ENCODE peak calls at places on chromosomes 12 and 14, in seven cellular contexts. H is H9, U is IMR-90, W is neuronal stem cell, P is mesenchymal stem cell, X is trophoblast cell, M is H1. O is an unnamed sample.

GRCh38 chr12:82659343-82660207 is 27.1 kb upstream of the TMTC2 start:
- DNase-seq in M (no peak), U (no peak), W (no peak), H (no peak), X (no peak), P (no peak), O (no peak)

GRCh38 chr14:65242732-65243134 is 140.4 kb upstream of the MAX start:
- DNase-seq in H (no peak), M (no peak), P (no peak), U (peak), X (no peak), W (no peak), O (no peak)

GRCh38 chr12:3381059-3382047 is 109.7 kb upstream of the PRMT8 start:
- DNase-seq in M (no peak), H (no peak), W (no peak), U (no peak), P (no peak), X (no peak), O (no peak)

GRCh38 chr12:131074221-131075083 is 120.7 kb downstream of the ADGRD1 start:
- DNase-seq in M (no peak), U (no peak), X (peak), H (peak), P (no peak), W (no peak), O (no peak)

GRCh38 chr14:63563370-63564026 is 20.3 kb upstream of the PPP2R5E start:
- DNase-seq in M (no peak), X (peak), U (peak), H (no peak), P (peak), W (no peak), O (peak)

GRCh38 chr12:52029686-52030085 is 21.6 kb upstream of the NR4A1 start:
- DNase-seq in P (peak), M (no peak), X (no peak), W (peak), H (peak), U (peak), O (peak)

GRCh38 chr14:92751819-92752218 is 3.4 kb upstream of the LGMN start:
- DNase-seq in X (no peak), M (no peak), U (no peak), W (no peak), H (no peak), P (no peak), O (peak)

GRCh38 chr14:39232554-39233415 is 930 bp upstream of the MIA2 start:
- DNase-seq in W (no peak), H (no peak), M (no peak), U (peak), X (no peak), P (peak), O (no peak)

GRCh38 chr14:51546603-51547258 is 105.0 kb upstream of the FRMD6 start:
- DNase-seq in H (no peak), M (no peak), U (no peak), X (no peak), P (peak), W (no peak), O (no peak)

GRCh38 chr12:108234155-108234554 is 105.0 kb downstream of the CMKLR1 start:
- DNase-seq in U (no peak), W (no peak), M (no peak), X (no peak), P (no peak), H (no peak), O (peak)

GRCh38 chr12:130716918-130717306 is 813 bp upstream of the RIMBP2 start:
- DNase-seq in H (no peak), W (no peak), U (no peak), M (no peak), P (no peak), X (no peak), O (peak)

GRCh38 chr14:21868442-21869046 is 194.9 kb upstream of the OR4E1 start:
- DNase-seq in M (peak), U (peak), H (peak), W (peak), P (peak), X (peak), O (peak)

GRCh38 chr12:68335462-68335861 is 3.3 kb upstream of the MDM1 start:
- DNase-seq in X (no peak), M (no peak), H (no peak), P (no peak), U (no peak), W (no peak), O (no peak)

GRCh38 chr12:124909831-124910560 is 4.5 kb downstream of the UBC start:
- DNase-seq in U (peak), M (no peak), H (no peak), P (peak), X (peak), W (no peak), O (no peak)

GRCh38 chr14:72164420-72165150 is 232.4 kb downstream of the RGS6 start:
- DNase-seq in H (no peak), X (no peak), P (no peak), U (no peak), M (no peak), W (no peak), O (no peak)

GRCh38 chr14:21087294-21088091 is 11.0 kb downstream of the ZNF219 start:
- DNase-seq in W (peak), H (peak), P (peak), U (peak), X (peak), M (no peak), O (peak)

GRCh38 chr14:104403421-104404220 is 175.9 kb upstream of the C14orf180 start:
- DNase-seq in U (no peak), W (no peak), M (no peak), P (no peak), X (no peak), H (peak), O (no peak)

GRCh38 chr14:22567437-22567836 is 21.6 kb downstream of the DAD1 start:
- DNase-seq in M (no peak), X (no peak), U (no peak), P (no peak), W (no peak), H (no peak), O (no peak)

GRCh38 chr14:31717294-31718085 is 156.3 kb downstream of the NUBPL start:
- DNase-seq in H (no peak), U (no peak), W (no peak), M (no peak), X (peak), P (no peak), O (no peak)

GRCh38 chr12:108732489-108732888 is 1.2 kb upstream of the CORO1C start:
- DNase-seq in M (no peak), X (no peak), U (no peak), W (no peak), H (no peak), P (no peak), O (no peak)

GRCh38 chr14:96042218-96042930 is 3.2 kb downstream of the C14orf132 start:
- DNase-seq in X (no peak), P (peak), H (no peak), M (no peak), W (no peak), U (peak), O (no peak)

GRCh38 chr12:90216815-90217214 is 508.2 kb upstream of the ATP2B1 start:
- DNase-seq in W (no peak), H (no peak), U (no peak), X (peak), M (no peak), P (peak), O (no peak)

GRCh38 chr12:24948452-24948815 is 467 bp downstream of the BCAT1 start:
- DNase-seq in M (no peak), W (peak), P (peak), H (peak), X (peak), U (peak), O (peak)

GRCh38 chr14:100645200-100645985 is 58.2 kb upstream of the BEGAIN start:
- DNase-seq in P (peak), H (peak), M (peak), X (peak), U (peak), W (peak), O (peak)

GRCh38 chr12:52141306-52141705 is 50.5 kb downstream of the KRT80 start:
- DNase-seq in M (no peak), X (no peak), U (no peak), H (peak), P (no peak), W (no peak), O (peak)

GRCh38 chr12:6612247-6612646 is 5.1 kb upstream of the CHD4 start:
- DNase-seq in X (no peak), H (no peak), U (no peak), M (no peak), P (no peak), W (no peak), O (no peak)

GRCh38 chr12:123041811-123042655 is 61.6 kb downstream of the ARL6IP4 start:
- DNase-seq in P (peak), H (no peak), W (no peak), X (no peak), M (no peak), U (peak), O (no peak)

DNA sequence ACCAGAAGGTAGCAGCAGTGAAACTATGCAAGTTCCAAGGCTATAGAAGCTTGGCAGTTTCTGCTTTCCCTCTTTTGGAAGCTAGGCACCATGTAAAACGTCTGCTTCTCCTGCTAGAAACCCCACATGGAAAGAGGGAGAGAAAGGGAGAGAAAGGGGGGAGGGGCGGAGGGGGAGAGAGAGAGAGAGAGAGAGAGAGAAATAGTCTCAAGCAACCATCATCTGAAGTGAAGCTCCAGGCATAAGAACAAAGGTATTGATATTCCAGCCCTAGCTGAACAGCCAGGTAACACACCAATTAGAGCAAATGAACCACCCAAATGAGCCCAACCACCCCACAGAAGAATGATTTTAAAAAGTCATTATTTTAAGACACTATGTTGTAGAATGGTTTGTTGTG is 8.5 kb downstream of the SLC6A15 start:
- DNase-seq in P (no peak), X (no peak), H (no peak), M (no peak), U (no peak), W (no peak), O (peak)
- H2BK120ac ChIP-seq in P (no peak), X (no peak), H (no peak), M (no peak), U (no peak), W (no peak), O (no peak)

GRCh38 chr12:127619869-127620769 is 646.9 kb upstream of the TMEM132C start:
- DNase-seq in W (no peak), M (no peak), U (no peak), P (no peak), H (no peak), X (no peak), O (peak)
- H2BK120ac ChIP-seq in W (no peak), M (no peak), U (no peak), P (no peak), H (no peak), X (no peak), O (no peak)

DNA sequence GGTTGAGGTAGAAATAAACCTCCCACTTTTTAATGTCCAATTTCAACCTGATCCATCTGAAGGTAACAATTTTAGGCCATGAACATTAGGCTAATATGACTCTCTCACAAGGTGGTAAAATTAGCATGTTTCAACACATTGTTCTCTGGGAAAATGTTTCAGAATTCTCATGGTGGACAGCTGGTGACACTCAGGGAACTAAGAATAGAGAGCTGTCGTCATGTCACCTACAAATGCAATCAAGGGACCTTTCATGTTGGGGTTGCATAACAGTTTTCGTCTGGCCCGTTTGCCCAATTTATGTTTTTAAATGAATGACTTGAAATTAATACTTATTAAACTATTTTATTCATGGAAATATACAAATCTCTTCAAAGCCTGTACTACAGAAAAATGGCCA is 180.7 kb upstream of the PRICKLE1 start:
- DNase-seq in W (no peak), H (no peak), P (no peak), U (no peak), M (no peak), X (no peak), O (no peak)
- H2BK120ac ChIP-seq in W (no peak), H (no peak), P (no peak), U (no peak), M (no peak), X (no peak), O (peak)

DNA sequence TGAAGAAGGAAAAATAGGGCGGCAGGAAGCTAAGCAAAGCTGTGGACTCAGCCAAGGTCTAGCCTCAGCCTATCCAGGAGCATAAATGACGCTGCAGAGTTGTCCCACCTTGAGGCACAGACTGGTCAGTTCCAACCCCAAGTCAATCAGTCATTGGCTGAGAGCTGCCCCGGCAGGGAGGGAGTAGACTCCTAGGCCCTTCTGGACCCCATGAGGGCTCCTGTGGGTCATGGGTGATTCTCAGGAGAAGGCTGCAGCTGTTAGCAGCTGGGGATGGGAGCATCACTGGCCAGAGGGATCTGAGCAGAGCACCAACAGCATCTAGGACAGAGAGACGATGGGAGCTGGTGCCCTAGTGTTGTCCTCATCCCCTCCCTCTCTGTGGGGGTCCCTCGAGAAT is 51.8 kb upstream of the ESRRB start:
- DNase-seq in X (no peak), U (no peak), M (no peak), P (no peak), H (no peak), W (no peak), O (no peak)
- H2BK120ac ChIP-seq in X (no peak), U (no peak), M (no peak), P (no peak), H (no peak), W (no peak), O (no peak)

GRCh38 chr12:71945121-71945520 is 6.5 kb downstream of the TPH2 start:
- DNase-seq in H (no peak), W (no peak), P (no peak), X (no peak), M (no peak), U (no peak), O (no peak)

GRCh38 chr12:71945883-71946282 is 7.2 kb downstream of the TPH2 start:
- DNase-seq in W (no peak), X (no peak), U (no peak), H (no peak), P (no peak), M (no peak), O (no peak)

GRCh38 chr12:71950404-71950803 is 11.8 kb downstream of the TPH2 start:
- DNase-seq in X (no peak), M (no peak), U (no peak), W (no peak), P (no peak), H (no peak), O (no peak)

GRCh38 chr12:71948390-71948789 is 9.7 kb downstream of the TPH2 start:
- DNase-seq in P (no peak), U (no peak), H (peak), W (no peak), M (no peak), X (no peak), O (peak)

GRCh38 chr12:71947645-71948105 is 9.0 kb downstream of the TPH2 start:
- DNase-seq in H (peak), M (peak), X (peak), U (peak), P (peak), W (peak), O (peak)
- H2BK120ac ChIP-seq in H (no peak), M (peak), X (no peak), U (no peak), P (no peak), W (no peak), O (no peak)

GRCh38 chr12:70604662-70605061 is 32.6 kb downstream of the PTPRB start:
- DNase-seq in U (no peak), X (no peak), W (no peak), P (no peak), H (no peak), M (no peak), O (no peak)
- H2BK120ac ChIP-seq in U (no peak), X (no peak), W (no peak), P (no peak), H (no peak), M (no peak), O (no peak)

GRCh38 chr12:102438047-102438822 is 42.1 kb downstream of the IGF1 start:
- DNase-seq in P (peak), U (peak), H (no peak), X (no peak), W (no peak), M (no peak), O (no peak)
- H2BK120ac ChIP-seq in P (no peak), U (peak), H (no peak), X (no peak), W (no peak), M (no peak), O (no peak)

DNA sequence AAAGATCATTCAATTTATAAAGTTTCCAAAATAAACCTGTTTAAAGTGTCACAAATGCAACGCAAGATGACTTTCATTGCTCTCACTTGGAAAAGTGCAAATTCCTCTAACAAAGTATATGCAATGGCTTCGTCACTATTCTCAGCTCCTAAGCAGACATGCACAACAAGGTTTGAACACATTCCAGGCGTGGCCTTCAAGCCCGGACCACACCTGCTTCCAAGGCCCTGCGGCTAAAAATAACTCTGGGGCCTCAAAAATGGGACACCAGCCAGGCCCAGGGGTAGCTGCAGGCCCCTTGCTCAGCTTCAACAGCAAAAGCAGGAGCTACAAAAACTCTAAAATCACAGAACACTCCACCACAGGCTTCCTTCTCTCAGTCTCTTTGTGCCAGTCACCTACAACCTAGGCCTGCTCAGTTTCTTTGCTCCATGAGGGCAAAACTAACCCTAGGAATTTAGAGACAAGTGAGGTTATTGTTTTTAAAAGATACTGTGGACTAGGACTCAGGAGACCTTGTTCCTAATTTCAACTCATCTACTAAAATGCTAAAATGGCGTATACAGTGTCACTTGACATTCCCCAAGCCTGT is 29.3 kb downstream of the DUSP16 start:
- DNase-seq in M (no peak), P (no peak), U (no peak), H (no peak), X (peak), W (no peak), O (no peak)
- H2BK120ac ChIP-seq in M (no peak), P (no peak), U (no peak), H (no peak), X (no peak), W (no peak), O (no peak)

GRCh38 chr14:91067186-91067585 is 6.7 kb upstream of the RPS6KA5 start:
- DNase-seq in W (no peak), H (no peak), P (no peak), U (no peak), M (no peak), X (no peak), O (no peak)
- H2BK120ac ChIP-seq in W (no peak), H (no peak), P (no peak), U (no peak), M (no peak), X (no peak), O (no peak)